ENCODE peak calls at places on chromosomes 7 and 10, in nine cellular contexts. N, M, F, K, A, U, T, C and E are unnamed samples.

GRCh38 chr7:12729112-12729511 is 41.7 kb downstream of the ARL4A start:
- DNase-seq in N (peak), M (no peak), F (peak), K (peak), A (peak), U (no peak), T (peak), C (peak), E (no peak)

GRCh38 chr7:91288208-91288824 is 24.1 kb downstream of the FZD1 start:
- DNase-seq in N (peak), M (no peak), F (peak), K (peak), A (no peak), U (no peak), T (no peak), C (peak), E (no peak)

GRCh38 chr7:2437537-2438148 is 34.2 kb downstream of the CHST12 start:
- DNase-seq in N (no peak), M (no peak), F (no peak), K (no peak), A (no peak), U (no peak), T (no peak), C (no peak), E (no peak)

GRCh38 chr10:115942106-115942505 is 330.9 kb downstream of the GFRA1 start:
- DNase-seq in N (no peak), M (no peak), F (no peak), K (no peak), A (no peak), U (no peak), T (no peak), C (no peak), E (no peak)

GRCh38 chr10:131435760-131436448 is 124.4 kb upstream of the TCERG1L start:
- DNase-seq in N (no peak), M (no peak), F (no peak), K (no peak), A (no peak), U (no peak), T (no peak), C (no peak), E (no peak)

GRCh38 chr7:16465469-16466086 is at the start of gene SOSTDC1:
- DNase-seq in N (no peak), M (no peak), F (peak), K (no peak), A (peak), U (no peak), T (no peak), C (no peak), E (no peak)

GRCh38 chr10:110522365-110522988 is 24.8 kb downstream of the DUSP5 start:
- DNase-seq in N (no peak), M (no peak), F (no peak), K (no peak), A (no peak), U (no peak), T (no peak), C (no peak), E (no peak)

GRCh38 chr7:69620063-69620462 is 21.8 kb downstream of the AUTS2 start:
- DNase-seq in N (no peak), M (no peak), F (no peak), K (no peak), A (no peak), U (no peak), T (no peak), C (no peak), E (no peak)

GRCh38 chr7:158237672-158238335 is 349.8 kb downstream of the PTPRN2 start:
- DNase-seq in N (no peak), M (no peak), F (no peak), K (no peak), A (no peak), U (no peak), T (no peak), C (no peak), E (no peak)

GRCh38 chr7:151783958-151784575 is 92.8 kb downstream of the PRKAG2 start:
- DNase-seq in N (no peak), M (no peak), F (no peak), K (no peak), A (no peak), U (no peak), T (no peak), C (no peak), E (no peak)

GRCh38 chr7:151782598-151783448 is 94.1 kb downstream of the PRKAG2 start:
- DNase-seq in N (peak), M (no peak), F (peak), K (peak), A (peak), U (peak), T (peak), C (peak), E (no peak)

GRCh38 chr7:151786241-151786640 is 90.7 kb downstream of the PRKAG2 start:
- DNase-seq in N (no peak), M (no peak), F (no peak), K (no peak), A (no peak), U (no peak), T (no peak), C (no peak), E (no peak)

GRCh38 chr7:151785681-151785965 is 91.3 kb downstream of the PRKAG2 start:
- DNase-seq in N (no peak), M (no peak), F (no peak), K (no peak), A (no peak), U (no peak), T (no peak), C (no peak), E (no peak)

GRCh38 chr7:151784843-151785680 is 91.9 kb downstream of the PRKAG2 start:
- DNase-seq in N (no peak), M (no peak), F (no peak), K (no peak), A (no peak), U (no peak), T (no peak), C (no peak), E (no peak)
- H3K27ac ChIP-seq in N (no peak), M (no peak), F (no peak), K (no peak), A (no peak), U (no peak), T (no peak), C (no peak), E (no peak)

GRCh38 chr10:80204193-80204714 is 1.1 kb downstream of the ANXA11 start:
- DNase-seq in N (no peak), M (no peak), F (peak), K (no peak), A (no peak), U (no peak), T (no peak), C (no peak), E (no peak)
- H3K27ac ChIP-seq in N (peak), M (peak), F (peak), K (peak), A (peak), U (peak), T (peak), C (peak), E (peak)

DNA sequence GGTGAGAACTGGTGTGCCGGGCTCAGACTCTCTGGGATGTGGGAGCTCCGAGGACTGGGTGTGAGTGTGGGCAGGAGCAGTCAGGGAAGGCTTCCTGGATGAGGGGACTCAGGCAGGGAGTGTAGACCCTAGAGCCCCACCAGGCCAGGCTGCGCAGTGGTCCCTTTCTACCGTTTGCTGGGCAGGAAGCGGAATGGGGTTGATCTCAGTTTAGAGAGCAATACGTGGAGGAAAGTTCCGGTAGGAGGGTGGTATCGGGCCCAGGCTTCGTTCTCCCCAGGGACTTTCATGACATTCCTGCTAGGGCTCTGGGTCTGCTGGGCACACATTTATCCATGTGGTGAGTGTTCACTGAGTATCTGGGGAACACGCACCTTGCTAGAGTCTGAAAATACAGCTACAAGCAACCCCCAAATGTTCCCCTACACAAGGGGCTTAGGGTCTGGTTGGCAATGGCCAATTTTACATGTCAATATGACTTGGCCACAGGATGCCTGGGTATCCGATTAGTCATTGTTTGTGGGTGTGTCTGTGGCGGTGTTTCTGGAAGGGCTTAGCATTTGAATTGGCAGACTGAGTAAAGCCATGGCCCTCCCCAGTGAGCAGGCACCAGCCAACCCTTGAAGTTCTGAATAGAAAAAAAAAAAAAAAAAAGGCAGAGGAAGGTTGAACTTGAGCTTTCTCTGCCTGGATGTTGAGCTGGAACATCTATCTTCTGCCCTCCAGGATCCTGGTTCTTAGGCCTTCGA is 20.8 kb downstream of the GHRHR start:
- DNase-seq in N (no peak), M (no peak), F (no peak), K (no peak), A (no peak), U (no peak), T (no peak), C (no peak), E (no peak)
- H3K27ac ChIP-seq in N (no peak), M (peak), F (no peak), K (no peak), A (no peak), U (no peak), T (no peak), C (no peak), E (no peak)

DNA sequence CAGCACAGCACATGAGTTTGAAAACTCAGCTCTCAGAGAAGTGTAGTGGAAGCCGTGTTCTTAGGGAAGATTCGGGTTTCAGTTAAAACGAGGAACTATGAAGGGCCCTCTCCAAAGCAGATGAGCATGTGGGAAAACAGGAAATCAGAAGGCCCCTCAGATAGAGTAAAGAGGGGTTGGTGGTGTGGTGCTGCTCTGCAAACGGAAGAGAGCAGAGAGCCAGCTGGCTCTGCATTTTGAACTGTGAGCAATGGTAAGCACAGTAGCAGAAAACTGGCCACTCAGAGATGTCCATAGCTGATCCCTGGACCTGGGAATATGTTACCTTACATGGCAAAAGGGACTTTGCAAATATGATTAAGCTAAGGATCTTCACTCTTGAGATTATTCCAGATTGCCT is 27.9 kb upstream of the CUL1 start:
- DNase-seq in N (no peak), M (no peak), F (no peak), K (no peak), A (no peak), U (no peak), T (no peak), C (no peak), E (no peak)
- H3K27ac ChIP-seq in N (no peak), M (no peak), F (no peak), K (peak), A (no peak), U (peak), T (no peak), C (no peak), E (no peak)

DNA sequence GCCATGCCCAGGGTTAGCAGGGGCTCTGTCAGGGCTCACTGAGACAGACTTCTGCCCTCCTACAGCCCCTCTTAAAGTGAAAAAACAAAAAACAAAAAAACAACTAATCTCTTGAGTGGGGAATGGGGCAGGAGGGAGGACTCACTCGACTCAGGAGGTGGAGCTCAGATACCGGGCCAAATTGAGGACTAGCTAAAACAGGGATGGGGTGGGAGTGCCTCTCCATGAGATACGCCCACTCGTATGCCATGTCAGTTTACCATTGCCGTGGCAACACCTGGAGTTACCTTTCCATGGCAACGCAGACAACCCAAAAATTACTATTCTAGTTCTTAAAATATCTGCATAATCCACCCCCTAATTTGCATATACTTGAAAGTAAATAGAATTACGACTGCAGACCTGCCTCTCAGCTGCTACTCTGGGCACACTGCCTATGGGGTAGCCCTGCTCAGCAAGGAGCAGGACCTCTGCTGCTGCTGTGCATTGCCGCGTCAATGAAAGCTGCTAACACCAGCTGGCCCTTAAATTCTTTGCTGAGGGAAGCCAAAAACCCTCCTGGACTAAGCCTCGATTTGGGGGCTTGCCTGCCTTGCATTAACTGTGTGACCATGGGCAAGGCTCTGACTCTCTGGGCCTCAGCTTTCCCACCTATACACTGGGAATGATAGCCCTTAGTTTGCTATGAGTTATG is 13.3 kb downstream of the SSC4D start:
- DNase-seq in N (no peak), M (peak), F (no peak), K (no peak), A (no peak), U (no peak), T (no peak), C (no peak), E (no peak)
- H3K27ac ChIP-seq in N (no peak), M (peak), F (no peak), K (no peak), A (no peak), U (no peak), T (no peak), C (no peak), E (no peak)